ENCODE peak calls at places on chromosomes 4 and X, in seven cellular contexts. One of them, this sample, is unnamed.

GRCh38 chrX:96474357-96475125 is 210.1 kb upstream of the DIAPH2 start:
- DNase-seq in epithelial cell of esophagus: peak
- DNase-seq in type B pancreatic cell: no peak
- DNase-seq in tibial nerve: no peak
- DNase-seq in BJ: no peak
- DNase-seq in nephron progenitor cell: no peak
- DNase-seq in Calu3: peak
- DNase-seq in this sample: no peak

GRCh38 chr4:48403779-48404178 is 62.5 kb downstream of the SLAIN2 start:
- DNase-seq in epithelial cell of esophagus: no peak
- DNase-seq in BJ: no peak
- DNase-seq in Calu3: no peak
- DNase-seq in nephron progenitor cell: no peak
- DNase-seq in tibial nerve: no peak
- DNase-seq in type B pancreatic cell: no peak
- DNase-seq in this sample: no peak

GRCh38 chr4:2462218-2462991 is 6.5 kb upstream of the RNF4 start:
- DNase-seq in tibial nerve: peak
- DNase-seq in epithelial cell of esophagus: peak
- DNase-seq in Calu3: peak
- DNase-seq in type B pancreatic cell: peak
- DNase-seq in BJ: no peak
- DNase-seq in nephron progenitor cell: peak
- DNase-seq in this sample: peak

GRCh38 chr4:96183630-96184029 is 343.7 kb downstream of the PDHA2 start:
- DNase-seq in epithelial cell of esophagus: no peak
- DNase-seq in Calu3: no peak
- DNase-seq in nephron progenitor cell: no peak
- DNase-seq in type B pancreatic cell: no peak
- DNase-seq in BJ: no peak
- DNase-seq in tibial nerve: no peak
- DNase-seq in this sample: no peak

GRCh38 chrX:107677501-107677901 is 49.2 kb downstream of the PRPS1 start:
- DNase-seq in nephron progenitor cell: no peak
- DNase-seq in type B pancreatic cell: no peak
- DNase-seq in Calu3: no peak
- DNase-seq in BJ: no peak
- DNase-seq in tibial nerve: no peak
- DNase-seq in epithelial cell of esophagus: peak
- DNase-seq in this sample: no peak

GRCh38 chr4:139761461-139761860 is 95.8 kb downstream of the MGST2 start:
- DNase-seq in BJ: no peak
- DNase-seq in tibial nerve: no peak
- DNase-seq in epithelial cell of esophagus: peak
- DNase-seq in type B pancreatic cell: no peak
- DNase-seq in Calu3: no peak
- DNase-seq in nephron progenitor cell: no peak
- DNase-seq in this sample: peak

GRCh38 chr4:56757821-56758400 is 63.6 kb downstream of the SPINK2 start:
- DNase-seq in tibial nerve: no peak
- DNase-seq in epithelial cell of esophagus: peak
- DNase-seq in Calu3: peak
- DNase-seq in BJ: peak
- DNase-seq in type B pancreatic cell: peak
- DNase-seq in nephron progenitor cell: peak
- DNase-seq in this sample: peak

GRCh38 chr4:76354517-76355473 is 48.3 kb downstream of the STBD1 start:
- DNase-seq in tibial nerve: no peak
- DNase-seq in type B pancreatic cell: no peak
- DNase-seq in Calu3: no peak
- DNase-seq in BJ: no peak
- DNase-seq in epithelial cell of esophagus: no peak
- DNase-seq in nephron progenitor cell: no peak
- DNase-seq in this sample: no peak

GRCh38 chr4:165612936-165613335 is 234.1 kb downstream of the CPE start:
- DNase-seq in type B pancreatic cell: no peak
- DNase-seq in epithelial cell of esophagus: no peak
- DNase-seq in tibial nerve: no peak
- DNase-seq in nephron progenitor cell: no peak
- DNase-seq in Calu3: no peak
- DNase-seq in BJ: no peak
- DNase-seq in this sample: no peak

GRCh38 chr4:87299898-87300297 is 22.8 kb downstream of the HSD17B13 start:
- DNase-seq in BJ: no peak
- DNase-seq in Calu3: no peak
- DNase-seq in type B pancreatic cell: no peak
- DNase-seq in epithelial cell of esophagus: no peak
- DNase-seq in nephron progenitor cell: no peak
- DNase-seq in tibial nerve: no peak
- DNase-seq in this sample: no peak

GRCh38 chrX:40495659-40496058 is 85.1 kb upstream of the ATP6AP2 start:
- DNase-seq in BJ: no peak
- DNase-seq in type B pancreatic cell: no peak
- DNase-seq in epithelial cell of esophagus: no peak
- DNase-seq in Calu3: no peak
- DNase-seq in nephron progenitor cell: no peak
- DNase-seq in tibial nerve: no peak
- DNase-seq in this sample: no peak

GRCh38 chr4:52529983-52530382 is 129.1 kb downstream of the USP46 start:
- DNase-seq in tibial nerve: no peak
- DNase-seq in BJ: no peak
- DNase-seq in nephron progenitor cell: no peak
- DNase-seq in type B pancreatic cell: no peak
- DNase-seq in Calu3: no peak
- DNase-seq in epithelial cell of esophagus: no peak
- DNase-seq in this sample: no peak
- TF ChIP-seq CTCF in tibial nerve: no peak
- TF ChIP-seq CTCF in BJ: no peak
- TF ChIP-seq CTCF in nephron progenitor cell: no peak
- TF ChIP-seq CTCF in type B pancreatic cell: peak
- TF ChIP-seq CTCF in Calu3: no peak
- TF ChIP-seq CTCF in epithelial cell of esophagus: no peak
- TF ChIP-seq CTCF in this sample: no peak

DNA sequence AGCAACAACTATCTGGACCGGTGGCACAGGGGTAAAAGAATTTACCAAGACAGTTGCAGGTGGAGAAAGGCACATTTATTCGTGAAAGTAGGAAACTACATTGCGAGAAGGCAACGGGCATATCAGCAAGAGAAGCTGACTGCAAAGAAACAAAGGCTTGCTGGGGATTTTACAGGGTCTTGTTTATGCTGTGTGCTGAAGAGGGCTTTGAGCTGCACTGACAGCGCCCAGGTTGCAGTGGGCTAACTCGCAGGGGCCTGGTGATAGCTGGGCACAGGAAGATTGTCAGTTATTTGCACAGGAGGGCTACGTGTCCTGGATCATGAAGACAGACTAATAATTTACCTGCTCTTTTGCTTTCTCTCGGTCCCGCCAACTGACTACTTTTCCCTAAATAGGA is 10.7 kb downstream of the TLR3 start:
- DNase-seq in epithelial cell of esophagus: no peak
- DNase-seq in tibial nerve: no peak
- DNase-seq in type B pancreatic cell: no peak
- DNase-seq in nephron progenitor cell: no peak
- DNase-seq in Calu3: no peak
- DNase-seq in BJ: no peak
- DNase-seq in this sample: no peak
- TF ChIP-seq CTCF in epithelial cell of esophagus: no peak
- TF ChIP-seq CTCF in tibial nerve: no peak
- TF ChIP-seq CTCF in type B pancreatic cell: no peak
- TF ChIP-seq CTCF in nephron progenitor cell: no peak
- TF ChIP-seq CTCF in Calu3: no peak
- TF ChIP-seq CTCF in BJ: no peak
- TF ChIP-seq CTCF in this sample: no peak

GRCh38 chr4:127604949-127605709 is 27.6 kb upstream of the INTU start:
- DNase-seq in BJ: no peak
- DNase-seq in Calu3: no peak
- DNase-seq in epithelial cell of esophagus: peak
- DNase-seq in type B pancreatic cell: no peak
- DNase-seq in nephron progenitor cell: no peak
- DNase-seq in tibial nerve: no peak
- DNase-seq in this sample: peak
- TF ChIP-seq CTCF in BJ: peak
- TF ChIP-seq CTCF in Calu3: no peak
- TF ChIP-seq CTCF in epithelial cell of esophagus: peak
- TF ChIP-seq CTCF in type B pancreatic cell: peak
- TF ChIP-seq CTCF in nephron progenitor cell: peak
- TF ChIP-seq CTCF in tibial nerve: peak
- TF ChIP-seq CTCF in this sample: peak

GRCh38 chr4:14874990-14875389 is 127.3 kb upstream of the CPEB2 start:
- DNase-seq in tibial nerve: no peak
- DNase-seq in BJ: no peak
- DNase-seq in nephron progenitor cell: no peak
- DNase-seq in type B pancreatic cell: no peak
- DNase-seq in Calu3: no peak
- DNase-seq in epithelial cell of esophagus: no peak
- DNase-seq in this sample: no peak

GRCh38 chr4:14867847-14868246 is 134.4 kb upstream of the CPEB2 start:
- DNase-seq in tibial nerve: no peak
- DNase-seq in nephron progenitor cell: peak
- DNase-seq in Calu3: no peak
- DNase-seq in BJ: no peak
- DNase-seq in type B pancreatic cell: no peak
- DNase-seq in epithelial cell of esophagus: no peak
- DNase-seq in this sample: no peak

GRCh38 chr4:14868426-14868825 is 133.9 kb upstream of the CPEB2 start:
- DNase-seq in type B pancreatic cell: no peak
- DNase-seq in Calu3: no peak
- DNase-seq in epithelial cell of esophagus: no peak
- DNase-seq in nephron progenitor cell: no peak
- DNase-seq in tibial nerve: no peak
- DNase-seq in BJ: no peak
- DNase-seq in this sample: no peak

GRCh38 chr4:14877246-14878220 is 124.7 kb upstream of the CPEB2 start:
- DNase-seq in epithelial cell of esophagus: peak
- DNase-seq in tibial nerve: no peak
- DNase-seq in Calu3: no peak
- DNase-seq in type B pancreatic cell: no peak
- DNase-seq in BJ: no peak
- DNase-seq in nephron progenitor cell: no peak
- DNase-seq in this sample: no peak

GRCh38 chr4:14871676-14872430 is 130.4 kb upstream of the CPEB2 start:
- DNase-seq in nephron progenitor cell: peak
- DNase-seq in tibial nerve: no peak
- DNase-seq in epithelial cell of esophagus: peak
- DNase-seq in Calu3: peak
- DNase-seq in BJ: no peak
- DNase-seq in type B pancreatic cell: no peak
- DNase-seq in this sample: peak
- TF ChIP-seq CTCF in nephron progenitor cell: peak
- TF ChIP-seq CTCF in tibial nerve: no peak
- TF ChIP-seq CTCF in epithelial cell of esophagus: peak
- TF ChIP-seq CTCF in Calu3: peak
- TF ChIP-seq CTCF in BJ: peak
- TF ChIP-seq CTCF in type B pancreatic cell: peak
- TF ChIP-seq CTCF in this sample: no peak

GRCh38 chr4:52982246-52982950 is 120.3 kb downstream of the RASL11B start:
- DNase-seq in epithelial cell of esophagus: peak
- DNase-seq in BJ: no peak
- DNase-seq in nephron progenitor cell: peak
- DNase-seq in Calu3: no peak
- DNase-seq in tibial nerve: no peak
- DNase-seq in type B pancreatic cell: no peak
- DNase-seq in this sample: peak
- TF ChIP-seq CTCF in epithelial cell of esophagus: peak
- TF ChIP-seq CTCF in BJ: peak
- TF ChIP-seq CTCF in nephron progenitor cell: peak
- TF ChIP-seq CTCF in Calu3: no peak
- TF ChIP-seq CTCF in tibial nerve: peak
- TF ChIP-seq CTCF in type B pancreatic cell: peak
- TF ChIP-seq CTCF in this sample: peak

DNA sequence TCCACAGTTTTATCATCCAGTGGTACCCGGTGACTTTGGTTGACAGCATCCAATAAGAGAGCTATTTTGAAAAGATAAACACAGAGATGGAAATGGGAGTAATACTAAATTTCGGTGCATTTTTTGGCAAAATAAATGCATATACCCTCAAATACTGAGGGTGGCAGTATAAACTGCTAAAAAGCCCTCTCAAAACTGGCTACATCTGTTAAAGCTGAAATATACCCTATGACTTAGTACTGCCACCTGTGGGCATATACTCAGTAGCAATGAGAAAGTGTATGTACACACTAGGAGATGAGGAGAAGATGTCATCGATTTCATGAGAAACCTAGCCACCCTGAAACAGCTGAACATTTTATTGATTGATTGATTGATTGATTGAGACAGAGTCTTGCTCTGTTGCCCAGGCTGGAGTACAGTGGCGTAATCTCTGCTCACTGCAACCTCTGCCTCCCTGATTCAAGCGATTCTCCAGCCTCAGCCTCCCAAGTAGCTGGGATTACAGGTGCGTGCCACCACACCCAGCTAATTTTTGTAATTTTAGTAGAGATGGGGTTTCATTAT is 12.2 kb upstream of the TMEM128 start:
- DNase-seq in type B pancreatic cell: no peak
- DNase-seq in epithelial cell of esophagus: peak
- DNase-seq in BJ: no peak
- DNase-seq in nephron progenitor cell: no peak
- DNase-seq in tibial nerve: no peak
- DNase-seq in Calu3: no peak
- DNase-seq in this sample: peak
- TF ChIP-seq CTCF in type B pancreatic cell: peak
- TF ChIP-seq CTCF in epithelial cell of esophagus: peak
- TF ChIP-seq CTCF in BJ: peak
- TF ChIP-seq CTCF in nephron progenitor cell: no peak
- TF ChIP-seq CTCF in tibial nerve: no peak
- TF ChIP-seq CTCF in Calu3: no peak
- TF ChIP-seq CTCF in this sample: peak

DNA sequence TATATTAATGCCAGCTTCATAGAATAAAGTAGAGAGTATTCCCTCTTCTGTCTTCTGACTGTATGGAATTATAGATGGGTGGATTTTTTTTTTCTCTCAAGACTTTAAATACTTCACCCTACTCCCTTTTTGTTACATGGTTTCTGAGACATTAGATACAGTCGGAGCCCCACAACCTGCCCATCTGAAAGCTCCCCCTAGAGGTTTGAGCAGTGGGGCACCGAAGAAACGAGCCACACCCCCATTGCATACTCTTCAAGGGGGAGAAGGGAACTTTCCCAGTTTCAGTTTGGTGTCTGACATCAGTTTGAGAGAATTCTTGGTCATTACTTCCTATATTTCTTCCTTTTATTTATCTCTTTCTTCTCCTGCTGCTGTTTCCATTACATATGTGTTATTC is 437.6 kb upstream of the AGA start:
- DNase-seq in Calu3: no peak
- DNase-seq in type B pancreatic cell: no peak
- DNase-seq in BJ: no peak
- DNase-seq in epithelial cell of esophagus: peak
- DNase-seq in tibial nerve: no peak
- DNase-seq in nephron progenitor cell: no peak
- DNase-seq in this sample: no peak
- TF ChIP-seq CTCF in Calu3: no peak
- TF ChIP-seq CTCF in type B pancreatic cell: no peak
- TF ChIP-seq CTCF in BJ: no peak
- TF ChIP-seq CTCF in epithelial cell of esophagus: peak
- TF ChIP-seq CTCF in tibial nerve: no peak
- TF ChIP-seq CTCF in nephron progenitor cell: peak
- TF ChIP-seq CTCF in this sample: no peak

GRCh38 chrX:153878969-153879653 is 6.9 kb downstream of the L1CAM start:
- DNase-seq in BJ: no peak
- DNase-seq in nephron progenitor cell: peak
- DNase-seq in tibial nerve: no peak
- DNase-seq in type B pancreatic cell: no peak
- DNase-seq in epithelial cell of esophagus: no peak
- DNase-seq in Calu3: no peak
- DNase-seq in this sample: no peak
- TF ChIP-seq CTCF in BJ: no peak
- TF ChIP-seq CTCF in nephron progenitor cell: no peak
- TF ChIP-seq CTCF in tibial nerve: no peak
- TF ChIP-seq CTCF in type B pancreatic cell: no peak
- TF ChIP-seq CTCF in epithelial cell of esophagus: no peak
- TF ChIP-seq CTCF in Calu3: no peak
- TF ChIP-seq CTCF in this sample: no peak

This sample was measured in RWPE1.